ENCODE peak calls at places on chromosomes 7 and 10, in six cellular contexts. One of them, this sample, is unnamed.
A peak's percentile ranks its signal among the peaks of the same experiment; 100 is the strongest.

GRCh38 chr10:5882961-5883360 is 6.7 kb downstream of the ANKRD16 start:
- DNase-seq in Peyer's patch: peak; percentile 57
- DNase-seq in cardiac fibroblast: no peak
- DNase-seq in transverse colon: no peak
- DNase-seq in CD8-positive, alpha-beta T cell: no peak
- DNase-seq in thoracic aorta: no peak
- DNase-seq in this sample: no peak

GRCh38 chr10:61821153-61821552 is 80.3 kb upstream of the ARID5B start:
- DNase-seq in Peyer's patch: no peak
- DNase-seq in cardiac fibroblast: no peak
- DNase-seq in transverse colon: no peak
- DNase-seq in CD8-positive, alpha-beta T cell: no peak
- DNase-seq in thoracic aorta: no peak
- DNase-seq in this sample: no peak

GRCh38 chr7:101164071-101164840 is 1.1 kb downstream of the VGF start:
- DNase-seq in Peyer's patch: no peak
- DNase-seq in cardiac fibroblast: peak; percentile 61
- DNase-seq in transverse colon: no peak
- DNase-seq in CD8-positive, alpha-beta T cell: no peak
- DNase-seq in thoracic aorta: no peak
- DNase-seq in this sample: peak; percentile 54

GRCh38 chr7:132618956-132619305 is 42.7 kb upstream of the PLXNA4 start:
- DNase-seq in Peyer's patch: no peak
- DNase-seq in cardiac fibroblast: peak; percentile 48
- DNase-seq in transverse colon: no peak
- DNase-seq in CD8-positive, alpha-beta T cell: no peak
- DNase-seq in thoracic aorta: no peak
- DNase-seq in this sample: no peak

GRCh38 chr10:102780246-102780645 is 36.5 kb downstream of the WBP1L start:
- DNase-seq in Peyer's patch: no peak
- DNase-seq in cardiac fibroblast: peak; percentile 88
- DNase-seq in transverse colon: no peak
- DNase-seq in CD8-positive, alpha-beta T cell: no peak
- DNase-seq in thoracic aorta: no peak
- DNase-seq in this sample: no peak

GRCh38 chr7:132773527-132773956 is 197.3 kb upstream of the PLXNA4 start:
- DNase-seq in Peyer's patch: no peak
- DNase-seq in cardiac fibroblast: peak; percentile 81
- DNase-seq in transverse colon: no peak
- DNase-seq in CD8-positive, alpha-beta T cell: no peak
- DNase-seq in thoracic aorta: no peak
- DNase-seq in this sample: no peak

GRCh38 chr10:127945335-127945734 is 38.4 kb downstream of the PTPRE start:
- DNase-seq in Peyer's patch: no peak
- DNase-seq in cardiac fibroblast: peak; percentile 92
- DNase-seq in transverse colon: peak; percentile 23
- DNase-seq in CD8-positive, alpha-beta T cell: no peak
- DNase-seq in thoracic aorta: no peak
- DNase-seq in this sample: peak; percentile 25

GRCh38 chr7:542935-543789 is 23.5 kb upstream of the PDGFA start:
- DNase-seq in Peyer's patch: no peak
- DNase-seq in cardiac fibroblast: peak; percentile 97
- DNase-seq in transverse colon: no peak
- DNase-seq in CD8-positive, alpha-beta T cell: no peak
- DNase-seq in thoracic aorta: no peak
- DNase-seq in this sample: no peak

GRCh38 chr7:107495516-107495915 is 25.7 kb downstream of the GPR22 start:
- DNase-seq in Peyer's patch: no peak
- DNase-seq in cardiac fibroblast: no peak
- DNase-seq in transverse colon: no peak
- DNase-seq in CD8-positive, alpha-beta T cell: no peak
- DNase-seq in thoracic aorta: no peak
- DNase-seq in this sample: no peak

GRCh38 chr7:26074919-26075318 is 77.1 kb upstream of the NFE2L3 start:
- DNase-seq in Peyer's patch: no peak
- DNase-seq in cardiac fibroblast: no peak
- DNase-seq in transverse colon: no peak
- DNase-seq in CD8-positive, alpha-beta T cell: no peak
- DNase-seq in thoracic aorta: no peak
- DNase-seq in this sample: no peak

GRCh38 chr7:2004841-2005351 is 227.8 kb downstream of the MAD1L1 start:
- DNase-seq in Peyer's patch: peak; percentile 24
- DNase-seq in cardiac fibroblast: no peak
- DNase-seq in transverse colon: peak; percentile 3
- DNase-seq in CD8-positive, alpha-beta T cell: no peak
- DNase-seq in thoracic aorta: no peak
- DNase-seq in this sample: no peak

GRCh38 chr7:112437038-112437437 is 13.2 kb upstream of the IFRD1 start:
- DNase-seq in Peyer's patch: no peak
- DNase-seq in cardiac fibroblast: peak; percentile 48
- DNase-seq in transverse colon: no peak
- DNase-seq in CD8-positive, alpha-beta T cell: no peak
- DNase-seq in thoracic aorta: no peak
- DNase-seq in this sample: no peak

GRCh38 chr10:97407211-97407951 is 6.2 kb upstream of the RRP12 start:
- DNase-seq in Peyer's patch: peak; percentile 74
- DNase-seq in cardiac fibroblast: peak; percentile 88
- DNase-seq in transverse colon: peak; percentile 62
- DNase-seq in CD8-positive, alpha-beta T cell: no peak
- DNase-seq in thoracic aorta: no peak
- DNase-seq in this sample: peak; percentile 89
- TF ChIP-seq CTCF in Peyer's patch: peak; percentile 79
- TF ChIP-seq CTCF in cardiac fibroblast: peak; percentile 67
- TF ChIP-seq CTCF in transverse colon: peak; percentile 81
- TF ChIP-seq CTCF in CD8-positive, alpha-beta T cell: peak; percentile 86
- TF ChIP-seq CTCF in thoracic aorta: peak; percentile 82
- TF ChIP-seq CTCF in this sample: peak; percentile 82

DNA sequence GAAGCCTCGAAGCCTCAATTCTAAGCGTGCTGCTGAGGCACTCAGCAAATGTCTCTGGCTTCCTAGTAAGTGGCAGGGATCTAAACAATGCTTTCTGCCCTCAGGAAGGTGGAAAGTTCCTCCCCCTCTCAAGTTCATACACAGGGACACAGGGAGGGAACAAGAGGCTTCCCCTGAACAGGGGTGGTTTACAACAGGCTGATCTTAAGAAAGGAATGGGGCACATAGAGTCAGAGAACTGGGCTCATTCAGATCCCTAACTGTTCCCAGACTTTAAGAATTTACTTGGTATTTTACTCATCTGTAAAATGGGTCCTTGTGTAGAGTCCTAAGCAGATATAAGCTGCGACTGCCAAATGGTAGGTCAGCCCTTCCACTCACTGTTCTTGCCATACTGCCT is 2.5 kb downstream of the TNS3 start:
- DNase-seq in Peyer's patch: no peak
- DNase-seq in cardiac fibroblast: peak; percentile 16
- DNase-seq in transverse colon: no peak
- DNase-seq in CD8-positive, alpha-beta T cell: no peak
- DNase-seq in thoracic aorta: no peak
- DNase-seq in this sample: no peak
- H3K4me3 ChIP-seq in Peyer's patch: no peak overlapping the region
- H3K4me3 ChIP-seq in cardiac fibroblast: no peak overlapping the region
- H3K4me3 ChIP-seq in transverse colon: no peak overlapping the region
- H3K4me3 ChIP-seq in CD8-positive, alpha-beta T cell: no peak overlapping the region
- H3K4me3 ChIP-seq in thoracic aorta: peak overlapping the region; percentile 37
- H3K4me3 ChIP-seq in this sample: no peak overlapping the region

DNA sequence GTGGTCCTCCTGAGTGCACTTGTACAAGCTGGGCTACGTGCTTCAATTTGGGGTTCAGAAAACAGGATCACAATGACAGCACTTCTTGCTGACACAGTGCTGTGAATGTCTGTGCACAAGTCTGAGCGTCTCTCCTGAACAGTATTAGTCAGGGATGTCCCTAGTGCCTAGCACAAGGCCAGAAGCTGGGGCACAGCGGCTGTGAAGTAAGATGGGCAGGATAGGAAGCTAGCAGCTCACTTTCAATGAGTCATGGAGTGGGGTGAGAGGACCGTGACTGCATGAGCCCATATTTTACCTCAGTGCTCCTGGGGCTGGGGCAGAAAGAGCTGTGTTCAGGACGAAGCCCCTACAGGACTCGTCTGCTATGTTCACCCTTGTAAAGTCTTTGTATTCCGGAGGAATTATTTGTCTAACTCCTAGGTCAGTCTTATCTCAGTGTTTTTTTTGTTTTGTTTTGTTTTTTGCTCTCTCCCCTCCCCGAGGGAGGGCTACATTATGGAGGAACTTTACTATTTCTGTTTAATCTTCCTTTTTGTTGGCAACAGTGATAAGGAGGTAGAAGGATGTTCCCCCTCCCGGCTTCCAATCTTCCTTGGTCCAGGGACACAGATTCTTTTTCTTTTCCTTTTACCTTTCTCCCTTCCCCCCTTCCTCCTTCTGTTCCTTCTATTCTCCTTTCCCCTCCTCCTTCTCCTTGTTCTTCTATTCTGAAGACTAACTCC is 2.8 kb upstream of the LRMDA start:
- DNase-seq in Peyer's patch: no peak
- DNase-seq in cardiac fibroblast: peak; percentile 63
- DNase-seq in transverse colon: no peak
- DNase-seq in CD8-positive, alpha-beta T cell: no peak
- DNase-seq in thoracic aorta: no peak
- DNase-seq in this sample: no peak
- TF ChIP-seq CTCF in Peyer's patch: no peak
- TF ChIP-seq CTCF in cardiac fibroblast: no peak
- TF ChIP-seq CTCF in transverse colon: no peak
- TF ChIP-seq CTCF in CD8-positive, alpha-beta T cell: no peak
- TF ChIP-seq CTCF in thoracic aorta: no peak
- TF ChIP-seq CTCF in this sample: no peak

DNA sequence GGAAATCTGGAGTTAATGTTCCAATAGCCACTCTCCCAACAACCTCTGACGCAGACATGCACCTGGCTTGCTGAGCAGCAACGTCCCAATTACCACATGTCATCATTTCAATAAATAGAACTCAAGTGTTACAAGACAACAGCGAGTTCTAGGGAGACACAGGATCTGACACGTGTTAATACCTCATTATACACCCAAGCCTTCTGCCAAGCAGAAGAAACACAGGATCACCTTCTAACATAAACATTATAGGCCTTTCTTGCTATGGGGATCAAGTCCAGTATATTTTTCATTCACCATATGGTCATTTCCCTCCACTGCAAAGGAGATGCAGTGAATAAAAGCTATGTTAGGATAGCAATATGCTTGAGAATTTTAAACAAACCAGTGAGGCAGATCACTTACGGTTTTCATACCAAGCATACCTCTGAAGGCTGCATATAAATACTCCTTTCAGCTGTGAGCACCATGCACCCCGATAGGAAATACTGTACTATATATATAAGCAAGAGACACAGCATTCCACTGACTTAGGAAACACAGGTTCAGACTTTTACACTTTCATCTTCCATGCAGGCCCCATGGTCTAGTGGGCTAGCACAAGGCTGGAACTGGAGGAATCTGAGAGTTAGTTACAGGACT is 74.2 kb downstream of the JAZF1 start:
- DNase-seq in Peyer's patch: no peak
- DNase-seq in cardiac fibroblast: no peak
- DNase-seq in transverse colon: no peak
- DNase-seq in CD8-positive, alpha-beta T cell: no peak
- DNase-seq in thoracic aorta: no peak
- DNase-seq in this sample: no peak
- H3K4me3 ChIP-seq in Peyer's patch: no peak overlapping the region
- H3K4me3 ChIP-seq in cardiac fibroblast: no peak overlapping the region
- H3K4me3 ChIP-seq in transverse colon: no peak overlapping the region
- H3K4me3 ChIP-seq in CD8-positive, alpha-beta T cell: no peak overlapping the region
- H3K4me3 ChIP-seq in thoracic aorta: no peak overlapping the region
- H3K4me3 ChIP-seq in this sample: no peak overlapping the region

GRCh38 chr7:92799446-92800211 is 36.7 kb downstream of the CDK6 start:
- DNase-seq in Peyer's patch: no peak
- DNase-seq in cardiac fibroblast: no peak
- DNase-seq in transverse colon: no peak
- DNase-seq in CD8-positive, alpha-beta T cell: no peak
- DNase-seq in thoracic aorta: no peak
- DNase-seq in this sample: no peak

GRCh38 chr7:92794846-92795245 is 41.5 kb downstream of the CDK6 start:
- DNase-seq in Peyer's patch: no peak
- DNase-seq in cardiac fibroblast: no peak
- DNase-seq in transverse colon: no peak
- DNase-seq in CD8-positive, alpha-beta T cell: no peak
- DNase-seq in thoracic aorta: no peak
- DNase-seq in this sample: peak; percentile 10

GRCh38 chr7:92798517-92799249 is 37.7 kb downstream of the CDK6 start:
- DNase-seq in Peyer's patch: no peak
- DNase-seq in cardiac fibroblast: no peak
- DNase-seq in transverse colon: no peak
- DNase-seq in CD8-positive, alpha-beta T cell: no peak
- DNase-seq in thoracic aorta: no peak
- DNase-seq in this sample: peak; percentile 4

GRCh38 chr7:92797284-92797683 is 39.1 kb downstream of the CDK6 start:
- DNase-seq in Peyer's patch: no peak
- DNase-seq in cardiac fibroblast: peak; percentile 33
- DNase-seq in transverse colon: no peak
- DNase-seq in CD8-positive, alpha-beta T cell: no peak
- DNase-seq in thoracic aorta: no peak
- DNase-seq in this sample: no peak

DNA sequence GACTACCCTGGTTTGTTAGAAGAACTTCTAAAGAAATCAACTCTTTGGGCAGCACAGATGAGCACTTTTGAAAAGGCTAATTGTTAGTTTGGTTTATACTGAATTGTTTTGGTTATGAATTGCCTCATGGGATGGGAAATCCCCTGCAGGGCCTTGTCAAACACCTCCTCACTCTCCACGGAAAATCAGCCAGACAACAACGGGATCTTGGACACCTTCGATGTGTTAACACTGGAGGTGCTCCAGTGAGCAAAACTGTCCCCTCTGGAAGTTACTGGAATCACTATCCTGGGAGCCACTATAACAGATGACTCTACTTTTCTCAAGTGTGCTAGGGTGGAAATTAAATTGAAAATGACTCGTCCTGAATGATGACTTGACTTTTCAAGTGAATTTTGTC is 38.7 kb downstream of the CDK6 start:
- DNase-seq in Peyer's patch: no peak
- DNase-seq in cardiac fibroblast: peak; percentile 58
- DNase-seq in transverse colon: no peak
- DNase-seq in CD8-positive, alpha-beta T cell: no peak
- DNase-seq in thoracic aorta: no peak
- DNase-seq in this sample: peak; percentile 12
- TF ChIP-seq CTCF in Peyer's patch: no peak
- TF ChIP-seq CTCF in cardiac fibroblast: peak; percentile 3
- TF ChIP-seq CTCF in transverse colon: no peak
- TF ChIP-seq CTCF in CD8-positive, alpha-beta T cell: no peak
- TF ChIP-seq CTCF in thoracic aorta: no peak
- TF ChIP-seq CTCF in this sample: no peak

This sample was measured in A673.